ENCODE peak calls at places on chromosomes 11 and 22, in nine cellular contexts. M is psoas muscle; V is colonic mucosa; O is renal cortical epithelial cell; A is SK-N-SH; U is AG04450; H is MCF 10A; G is AG04449; K is stimulated activated CD8-positive, alpha-beta memory T cell treated with anti-CD3 and anti-CD28 coated beads, Interleukin-4, amount 100 ng/mL, for 24 hours. L is an unnamed sample.
A peak's percentile ranks its signal among the peaks of the same experiment; 100 is the strongest.

GRCh38 chr11:4551346-4551979 is 6.5 kb downstream of the OR52M1 start:
- DNase-seq in M (no peak), V (no peak), O (peak; percentile 20), A (peak; percentile 5), U (no peak), H (peak; percentile 25), G (no peak), K (no peak), L (peak; percentile 10)

GRCh38 chr11:72223615-72224586 is 666 bp upstream of the INPPL1 start:
- DNase-seq in M (peak; percentile 86), V (peak; percentile 80), O (no peak), A (peak; percentile 84), U (no peak), H (peak; percentile 69), G (no peak), K (peak; percentile 47), L (peak; percentile 83)

GRCh38 chr11:44604171-44604581 is 38.7 kb downstream of the CD82 start:
- DNase-seq in M (no peak), V (no peak), O (peak; percentile 73), A (no peak), U (no peak), H (peak; percentile 68), G (no peak), K (no peak), L (no peak)

GRCh38 chr22:44358723-44359440 is 46.1 kb upstream of the SHISAL1 start:
- DNase-seq in M (peak; percentile 31), V (no peak), O (no peak), A (no peak), U (no peak), H (no peak), G (no peak), K (no peak), L (no peak)

GRCh38 chr11:33542921-33543320 is 157.7 kb downstream of the C11orf91 start:
- DNase-seq in M (peak; percentile 63), V (peak; percentile 49), O (peak; percentile 50), A (peak; percentile 59), U (no peak), H (peak; percentile 65), G (no peak), K (peak; percentile 5), L (peak; percentile 60)

GRCh38 chr22:46909237-46910030 is 147.0 kb downstream of the TBC1D22A start:
- DNase-seq in M (no peak), V (no peak), O (no peak), A (no peak), U (no peak), H (no peak), G (no peak), K (no peak), L (no peak)

GRCh38 chr11:67429038-67429668 is 859 bp downstream of the RPS6KB2 start:
- DNase-seq in M (no peak), V (no peak), O (no peak), A (no peak), U (no peak), H (no peak), G (no peak), K (no peak), L (peak; percentile 58)

GRCh38 chr22:50304528-50305392 is 2.7 kb downstream of the PLXNB2 start:
- DNase-seq in M (no peak), V (peak; percentile 77), O (no peak), A (no peak), U (no peak), H (peak; percentile 72), G (no peak), K (no peak), L (no peak)

GRCh38 chr22:45302047-45302446 is 7.7 kb upstream of the FAM118A start:
- DNase-seq in M (no peak), V (no peak), O (peak; percentile 16), A (no peak), U (peak; percentile 64), H (peak; percentile 58), G (peak; percentile 37), K (no peak), L (no peak)

GRCh38 chr11:131695889-131696429 is 325.5 kb downstream of the NTM start:
- DNase-seq in M (no peak), V (peak; percentile 3), O (no peak), A (no peak), U (no peak), H (no peak), G (no peak), K (no peak), L (no peak)

GRCh38 chr22:50247748-50248147 is 2.9 kb upstream of the TUBGCP6 start:
- DNase-seq in M (peak; percentile 67), V (peak; percentile 86), O (no peak), A (peak; percentile 81), U (no peak), H (peak; percentile 64), G (no peak), K (peak; percentile 29), L (peak; percentile 55)

GRCh38 chr11:10777806-10778205 is 26.8 kb downstream of the CTR9 start:
- DNase-seq in M (no peak), V (no peak), O (no peak), A (no peak), U (no peak), H (no peak), G (no peak), K (no peak), L (no peak)

L was measured in erythroblast.